ENCODE peak calls at places on chromosome 21, in nine cellular contexts. T is naive B cell; N is stimulated activated CD8-positive, alpha-beta memory T cell treated with anti-CD3 and anti-CD28 coated beads, Interleukin-7, amount 100 ng/mL, for 1 hour; G is RPMI7951; V is stimulated activated CD4-positive, alpha-beta T cell treated with anti-CD3 and anti-CD28 coated beads, Interleukin-2, amount 100 ng/mL, for 48 hours; P is BJ; M is GM20000; R is NCI-H1092; H is HS-5. B is an unnamed sample.

GRCh38 chr21:45404726-45405270 is at the start of gene COL18A1:
- DNase-seq in V (peak), N (no peak), T (peak), M (peak), P (no peak), G (peak), H (no peak), R (no peak), B (no peak)

GRCh38 chr21:41671859-41672542 is 94.9 kb downstream of the RIPK4 start:
- DNase-seq in T (no peak), H (no peak), V (no peak), N (no peak), P (no peak), G (no peak), R (no peak), M (no peak), B (no peak)

GRCh38 chr21:37225440-37225839 is 41.7 kb downstream of the VPS26C start:
- DNase-seq in M (peak), R (no peak), P (no peak), H (no peak), N (peak), G (no peak), T (no peak), V (no peak), B (no peak)

GRCh38 chr21:26844258-26845065 is 747 bp downstream of the ADAMTS1 start:
- DNase-seq in V (no peak), G (peak), T (no peak), H (no peak), R (no peak), N (no peak), M (no peak), P (no peak), B (no peak)

GRCh38 chr21:45403825-45404725 is 890 bp upstream of the COL18A1 start:
- DNase-seq in V (no peak), N (no peak), T (no peak), H (no peak), R (no peak), G (no peak), M (no peak), P (no peak), B (peak)

GRCh38 chr21:27466175-27466574 is 499.3 kb upstream of the ADAMTS5 start:
- DNase-seq in M (no peak), G (no peak), T (no peak), H (no peak), P (no peak), N (no peak), R (no peak), V (no peak), B (no peak)

GRCh38 chr21:45818904-45819285 is 162.7 kb upstream of the COL6A1 start:
- DNase-seq in M (no peak), R (no peak), N (no peak), P (peak), V (peak), T (no peak), H (peak), G (peak), B (no peak)

GRCh38 chr21:38984982-38985422 is 179.3 kb downstream of the ETS2 start:
- DNase-seq in N (no peak), M (no peak), H (peak), R (peak), G (peak), T (no peak), V (no peak), P (peak), B (no peak)

GRCh38 chr21:37435120-37435519 is 68.5 kb downstream of the DYRK1A start:
- DNase-seq in G (peak), H (no peak), P (peak), V (no peak), M (no peak), R (no peak), T (peak), N (peak), B (peak)

GRCh38 chr21:38955495-38955894 is 149.8 kb downstream of the ETS2 start:
- DNase-seq in V (no peak), P (no peak), N (no peak), R (no peak), G (peak), H (no peak), M (no peak), T (no peak), B (no peak)

GRCh38 chr21:45580576-45581321 is 38.5 kb upstream of the SLC19A1 start:
- DNase-seq in R (no peak), T (no peak), P (no peak), N (no peak), G (peak), H (no peak), V (no peak), M (no peak), B (no peak)

GRCh38 chr21:31337991-31338891 is 5.8 kb downstream of the TIAM1 start:
- DNase-seq in P (no peak), G (peak), M (no peak), R (no peak), H (no peak), N (no peak), V (no peak), T (no peak), B (no peak)

GRCh38 chr21:43975469-43976098 is 36.5 kb upstream of the TRAPPC10 start:
- DNase-seq in H (peak), V (peak), N (peak), G (peak), P (no peak), T (peak), R (peak), M (peak), B (no peak)

GRCh38 chr21:31172328-31172727 is 134.1 kb upstream of the KRTAP19-8 start:
- DNase-seq in N (no peak), P (no peak), M (no peak), V (no peak), G (no peak), R (no peak), H (no peak), T (no peak), B (no peak)